ENCODE peak calls at places on chromosomes 3 and 15, in six cellular contexts. N is tibial artery, M is cardiac muscle cell, X is breast epithelium, L is uterus, B is A673. H is an unnamed sample.

GRCh38 chr3:71584216-71585061 is 911 bp upstream of the FOXP1 start:
- DNase-seq in N (peak; percentile 78), M (peak; percentile 78), X (peak; percentile 45), L (peak; percentile 66), B (peak; percentile 51), H (peak; percentile 17)

GRCh38 chr3:185341616-185342457 is 21.1 kb upstream of the MAP3K13 start:
- DNase-seq in N (no peak), M (no peak), X (no peak), L (no peak), B (no peak), H (no peak)

GRCh38 chr3:44914936-44915335 is 40.5 kb downstream of the TGM4 start:
- DNase-seq in N (no peak), M (no peak), X (no peak), L (no peak), B (peak; percentile 52), H (no peak)

GRCh38 chr3:118972974-118973373 is 61.7 kb downstream of the IGSF11 start:
- DNase-seq in N (no peak), M (no peak), X (no peak), L (no peak), B (no peak), H (no peak)

GRCh38 chr15:59999064-59999377 is 5.1 kb upstream of the FOXB1 start:
- DNase-seq in N (no peak), M (no peak), X (no peak), L (no peak), B (no peak), H (no peak)

GRCh38 chr15:77532067-77532710 is 100.5 kb downstream of the LINGO1 start:
- DNase-seq in N (peak; percentile 28), M (no peak), X (no peak), L (no peak), B (no peak), H (no peak)

GRCh38 chr15:56734013-56734625 is 810 bp upstream of the ZNF280D start:
- DNase-seq in N (no peak), M (no peak), X (no peak), L (no peak), B (no peak), H (no peak)

GRCh38 chr3:7667774-7668173 is 806.9 kb downstream of the GRM7 start:
- DNase-seq in N (no peak), M (no peak), X (no peak), L (no peak), B (no peak), H (no peak)

GRCh38 chr3:37620071-37620635 is 241.5 kb upstream of the CTDSPL start:
- DNase-seq in N (no peak), M (peak; percentile 4), X (no peak), L (no peak), B (no peak), H (no peak)

GRCh38 chr3:108453541-108454057 is 56.8 kb downstream of the MYH15 start:
- DNase-seq in N (no peak), M (no peak), X (no peak), L (no peak), B (no peak), H (no peak)

GRCh38 chr3:130950641-130951040 is 56.8 kb downstream of the ATP2C1 start:
- DNase-seq in N (no peak), M (peak; percentile 37), X (no peak), L (no peak), B (no peak), H (no peak)

GRCh38 chr3:45551214-45552010 is 43.1 kb upstream of the LIMD1 start:
- DNase-seq in N (peak; percentile 80), M (peak; percentile 96), X (peak; percentile 65), L (peak; percentile 83), B (peak; percentile 1), H (peak; percentile 34)

GRCh38 chr15:84658788-84659411 is 901 bp upstream of the NMB start:
- DNase-seq in N (no peak), M (no peak), X (no peak), L (no peak), B (no peak), H (no peak)

GRCh38 chr3:16004812-16005211 is 169.7 kb upstream of the GALNT15 start:
- DNase-seq in N (no peak), M (no peak), X (no peak), L (no peak), B (no peak), H (no peak)

GRCh38 chr3:20310629-20311028 is 124.6 kb upstream of the SGO1 start:
- DNase-seq in N (peak; percentile 83), M (peak; percentile 36), X (no peak), L (no peak), B (no peak), H (no peak)

GRCh38 chr15:101455291-101455916 is 34.1 kb downstream of the PCSK6 start:
- DNase-seq in N (no peak), M (no peak), X (no peak), L (no peak), B (peak; percentile 16), H (no peak)

GRCh38 chr15:28942046-28942445 is 56.3 kb downstream of the APBA2 start:
- DNase-seq in N (peak; percentile 28), M (no peak), X (no peak), L (no peak), B (no peak), H (no peak)

GRCh38 chr3:184005981-184006507 is 11.6 kb downstream of the ABCC5 start:
- DNase-seq in N (peak; percentile 68), M (peak; percentile 34), X (peak; percentile 52), L (peak; percentile 19), B (peak; percentile 62), H (peak; percentile 64)

GRCh38 chr3:143363276-143363675 is 243.7 kb downstream of the CHST2 start:
- DNase-seq in N (no peak), M (peak; percentile 80), X (no peak), L (no peak), B (no peak), H (no peak)

GRCh38 chr3:149592758-149593240 is 65.0 kb downstream of the WWTR1 start:
- DNase-seq in N (no peak), M (no peak), X (no peak), L (no peak), B (peak; percentile 81), H (no peak)

GRCh38 chr3:122271246-122271898 is 53.7 kb upstream of the CSTA start:
- DNase-seq in N (no peak), M (peak; percentile 25), X (no peak), L (no peak), B (no peak), H (no peak)

GRCh38 chr3:135784557-135784956 is 181.0 kb upstream of the PPP2R3A start:
- DNase-seq in N (no peak), M (no peak), X (no peak), L (no peak), B (no peak), H (no peak)

GRCh38 chr15:31321418-31321817 is 5.2 kb upstream of the KLF13 start:
- DNase-seq in N (no peak), M (no peak), X (no peak), L (no peak), B (no peak), H (no peak)

GRCh38 chr3:3992312-3992874 is 193.2 kb downstream of the LRRN1 start:
- DNase-seq in N (no peak), M (no peak), X (no peak), L (no peak), B (no peak), H (no peak)

GRCh38 chr3:155112661-155113389 is 32.7 kb downstream of the MME start:
- DNase-seq in N (no peak), M (no peak), X (no peak), L (no peak), B (no peak), H (no peak)

GRCh38 chr3:35651456-35651855 is 12.1 kb downstream of the ARPP21 start:
- DNase-seq in N (no peak), M (peak; percentile 48), X (no peak), L (no peak), B (no peak), H (no peak)
- H3K27ac ChIP-seq in N (no peak overlapping the region), M (no peak overlapping the region), X (no peak overlapping the region), L (no peak overlapping the region), B (no peak overlapping the region), H (no peak overlapping the region)

DNA sequence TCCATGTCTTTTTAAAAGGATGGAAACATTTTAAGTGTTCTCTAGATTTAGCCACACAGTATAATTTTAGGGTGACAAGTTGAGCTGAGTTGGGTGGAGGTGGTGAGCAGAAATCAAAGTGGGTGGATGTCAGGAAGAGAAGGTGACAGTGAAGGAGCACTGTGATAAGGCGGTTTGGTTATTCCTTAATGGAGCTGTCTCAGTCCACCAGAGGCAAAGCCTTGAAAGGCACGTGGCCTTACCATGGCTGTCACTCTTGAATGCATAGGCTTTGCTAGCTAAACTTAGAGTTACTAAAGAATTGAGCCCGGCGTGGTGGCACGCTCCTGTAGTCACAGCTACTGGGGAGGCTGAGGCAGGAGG is 615 bp upstream of the TTLL13 start:
- DNase-seq in N (no peak), M (no peak), X (no peak), L (no peak), B (no peak), H (no peak)
- H3K4me3 ChIP-seq in N (peak overlapping the region; percentile 52), M (no peak overlapping the region), X (peak overlapping the region; percentile 60), L (no peak overlapping the region), B (peak overlapping the region; percentile 58), H (no peak overlapping the region)

GRCh38 chr15:48856947-48857346 is 21.0 kb upstream of the EID1 start:
- DNase-seq in N (no peak), M (peak; percentile 30), X (no peak), L (no peak), B (no peak), H (no peak)

GRCh38 chr15:48859426-48859825 is 18.5 kb upstream of the EID1 start:
- DNase-seq in N (no peak), M (no peak), X (no peak), L (no peak), B (no peak), H (no peak)

GRCh38 chr15:48851956-48852355 is 26.0 kb upstream of the EID1 start:
- DNase-seq in N (no peak), M (no peak), X (no peak), L (no peak), B (no peak), H (no peak)

GRCh38 chr15:48858401-48858800 is 19.5 kb upstream of the EID1 start:
- DNase-seq in N (no peak), M (peak; percentile 57), X (no peak), L (no peak), B (no peak), H (no peak)

GRCh38 chr15:48855501-48856440 is 22.2 kb upstream of the EID1 start:
- DNase-seq in N (no peak), M (peak; percentile 85), X (no peak), L (peak; percentile 24), B (peak; percentile 62), H (no peak)
- H3K27ac ChIP-seq in N (no peak overlapping the region), M (no peak overlapping the region), X (peak overlapping the region; percentile 27), L (peak overlapping the region; percentile 64), B (no peak overlapping the region), H (no peak overlapping the region)

GRCh38 chr3:128490650-128491070 is 2.3 kb downstream of the GATA2 start:
- DNase-seq in N (no peak), M (no peak), X (no peak), L (no peak), B (no peak), H (no peak)
- H3K4me3 ChIP-seq in N (peak overlapping the region; percentile 51), M (peak overlapping the region; percentile 58), X (peak overlapping the region; percentile 55), L (peak overlapping the region; percentile 98), B (peak overlapping the region; percentile 81), H (peak overlapping the region; percentile 54)

H was measured in pancreas.